ENCODE peak calls at places on chromosomes 12 and 14, in four cellular contexts. A, L, X and T are unnamed samples.

GRCh38 chr14:79842270-79842669 is 369.0 kb downstream of the DIO2 start:
- DNase-seq in A (no peak), L (peak), X (peak), T (no peak)

GRCh38 chr14:37843969-37844607 is 248.7 kb downstream of the TTC6 start:
- DNase-seq in A (no peak), L (no peak), X (no peak), T (no peak)

GRCh38 chr12:12722351-12723146 is 5.4 kb downstream of the CDKN1B start:
- DNase-seq in A (no peak), L (no peak), X (no peak), T (no peak)

GRCh38 chr12:128449146-128449894 is 182.3 kb downstream of the TMEM132C start:
- DNase-seq in A (no peak), L (no peak), X (no peak), T (no peak)

GRCh38 chr12:121209629-121210572 is at the start of gene P2RX4:
- DNase-seq in A (peak), L (peak), X (peak), T (peak)

GRCh38 chr12:93738199-93739058 is 61.3 kb downstream of the CRADD start:
- DNase-seq in A (no peak), L (no peak), X (no peak), T (no peak)

GRCh38 chr12:96395236-96395635 is 5.0 kb downstream of the CDK17 start:
- DNase-seq in A (no peak), L (no peak), X (no peak), T (no peak)

GRCh38 chr14:104925941-104926609 is 1.4 kb downstream of the PLD4 start:
- DNase-seq in A (no peak), L (no peak), X (peak), T (no peak)

GRCh38 chr12:130162267-130162666 is at the start of gene FZD10:
- DNase-seq in A (no peak), L (peak), X (no peak), T (peak)

GRCh38 chr14:100022772-100023451 is 42.3 kb upstream of the EVL start:
- DNase-seq in A (no peak), L (peak), X (no peak), T (no peak)

GRCh38 chr14:100028990-100029677 is 36.1 kb upstream of the EVL start:
- DNase-seq in A (no peak), L (no peak), X (peak), T (no peak)

GRCh38 chr14:100020623-100021022 is 44.6 kb upstream of the EVL start:
- DNase-seq in A (peak), L (no peak), X (no peak), T (no peak)

GRCh38 chr14:100027771-100028490 is 37.3 kb upstream of the EVL start:
- DNase-seq in A (no peak), L (no peak), X (peak), T (no peak)

DNA sequence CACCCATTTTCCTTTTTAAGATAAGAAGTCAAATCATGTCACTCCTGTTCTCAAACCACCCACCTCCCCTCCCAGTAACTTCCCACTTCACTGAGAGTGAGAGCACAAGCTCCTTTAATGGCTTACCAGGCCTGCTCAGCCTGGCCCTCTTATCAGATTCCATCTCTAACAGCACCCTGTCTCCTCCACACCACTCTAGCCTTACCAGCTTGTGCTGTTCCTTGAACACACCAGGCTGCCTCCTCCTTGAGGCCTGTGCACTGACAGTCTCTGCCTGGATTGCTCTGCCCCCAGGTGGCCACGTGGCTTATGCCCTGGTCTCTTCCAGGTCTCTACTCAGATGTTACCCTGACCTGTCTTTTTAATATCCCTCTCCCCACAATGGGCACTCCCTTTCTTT is 40.1 kb upstream of the EVL start:
- DNase-seq in A (no peak), L (no peak), X (no peak), T (no peak)
- TF ChIP-seq CTCF in A (no peak), L (peak), X (peak), T (peak)

DNA sequence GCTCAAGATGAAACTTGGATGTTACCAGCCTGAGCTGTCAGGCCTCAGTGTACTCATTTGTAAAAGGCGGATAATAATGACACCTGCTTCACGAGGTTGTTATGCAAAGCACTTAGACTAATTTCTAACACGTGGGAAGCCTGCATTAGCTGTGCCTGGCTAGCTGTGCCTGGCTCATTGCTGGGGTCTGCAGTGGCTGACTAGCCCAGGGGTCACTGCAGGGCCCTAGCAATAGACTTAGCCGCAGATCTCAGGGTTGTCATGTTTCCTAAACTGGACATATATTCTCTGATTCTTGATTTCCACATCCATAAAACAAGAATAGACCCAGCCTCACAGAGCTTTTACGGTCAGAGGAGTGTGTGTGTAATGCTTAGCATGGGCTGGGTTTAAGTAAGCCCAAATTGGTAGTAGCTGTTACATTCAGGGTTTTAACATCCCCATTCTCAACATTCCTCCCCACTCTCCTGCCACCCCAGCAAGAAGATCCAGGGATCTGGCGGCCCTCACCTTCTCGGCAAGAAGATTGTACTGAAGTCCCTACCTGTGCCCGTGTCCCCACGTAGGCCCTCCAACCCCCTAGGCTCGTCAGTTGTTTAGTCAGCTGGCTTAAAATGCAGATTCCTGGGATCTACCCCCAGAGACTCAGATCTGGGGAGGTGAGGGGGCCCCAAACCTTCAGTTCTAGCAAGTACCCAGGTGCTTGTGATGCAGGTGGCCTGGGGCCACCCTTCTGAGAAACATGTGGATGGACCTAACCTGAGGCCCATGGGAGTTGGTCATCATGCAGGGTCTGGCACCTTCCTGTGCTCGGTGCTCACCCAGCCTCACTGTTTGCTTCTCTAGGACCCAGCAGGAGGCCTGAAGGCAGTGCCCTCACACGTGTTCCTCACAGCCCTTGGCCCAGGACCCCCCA is 8.6 kb downstream of the NR4A1 start:
- DNase-seq in A (no peak), L (no peak), X (no peak), T (no peak)
- TF ChIP-seq CTCF in A (no peak), L (no peak), X (no peak), T (no peak)

GRCh38 chr12:102478416-102479098 is 1.8 kb downstream of the IGF1 start:
- DNase-seq in A (no peak), L (no peak), X (no peak), T (no peak)

GRCh38 chr12:102479099-102479887 is 1.1 kb downstream of the IGF1 start:
- DNase-seq in A (no peak), L (no peak), X (no peak), T (no peak)

GRCh38 chr12:102481705-102482104 is 1.3 kb upstream of the IGF1 start:
- DNase-seq in A (no peak), L (no peak), X (no peak), T (no peak)

GRCh38 chr12:102479984-102480383 is 379 bp downstream of the IGF1 start:
- DNase-seq in A (no peak), L (no peak), X (no peak), T (no peak)

GRCh38 chr12:102480401-102480800 is at the start of gene IGF1:
- DNase-seq in A (no peak), L (no peak), X (no peak), T (no peak)
- TF ChIP-seq CTCF in A (no peak), L (no peak), X (no peak), T (no peak)

GRCh38 chr12:91523831-91524230 is 341.2 kb upstream of the DCN start:
- DNase-seq in A (no peak), L (no peak), X (no peak), T (no peak)
- TF ChIP-seq CTCF in A (no peak), L (no peak), X (no peak), T (no peak)

GRCh38 chr12:47071241-47071852 is 8.1 kb upstream of the PCED1B start:
- DNase-seq in A (no peak), L (no peak), X (no peak), T (no peak)
- TF ChIP-seq CTCF in A (peak), L (peak), X (peak), T (peak)

GRCh38 chr14:53180272-53181221 is 27.4 kb upstream of the DDHD1 start:
- DNase-seq in A (peak), L (no peak), X (peak), T (no peak)
- TF ChIP-seq CTCF in A (peak), L (peak), X (peak), T (peak)

GRCh38 chr14:28656704-28657255 is 109.8 kb upstream of the FOXG1 start:
- DNase-seq in A (no peak), L (no peak), X (no peak), T (no peak)
- TF ChIP-seq CTCF in A (no peak), L (no peak), X (no peak), T (no peak)

DNA sequence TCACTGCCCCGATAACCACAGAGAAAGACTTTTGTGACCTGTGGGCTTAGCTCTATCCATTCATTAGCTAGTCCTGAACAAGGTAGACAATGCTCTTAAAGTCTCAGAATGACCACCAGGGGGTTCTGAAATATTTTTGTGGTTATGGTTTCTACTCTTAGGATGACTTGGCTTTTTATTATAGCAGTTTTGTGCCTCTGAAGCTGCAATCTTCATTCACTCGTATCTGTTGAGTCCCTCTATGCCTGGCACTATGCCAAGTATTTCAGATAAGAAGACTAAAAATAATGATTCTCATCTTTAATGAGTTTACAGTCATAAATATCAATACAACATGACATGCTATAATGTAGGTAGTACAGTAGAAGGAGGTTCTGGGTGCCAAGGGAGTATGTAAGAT is 130.8 kb upstream of the TRHDE start:
- DNase-seq in A (no peak), L (no peak), X (peak), T (no peak)
- TF ChIP-seq CTCF in A (no peak), L (no peak), X (peak), T (peak)